ENCODE peak calls at places on chromosomes 6 and 20, in four cellular contexts. Q is HepG2, K is HCT116, O is K562. V is an unnamed sample.

GRCh38 chr6:41737591-41738130 is 2.3 kb upstream of the TFEB start:
- DNase-seq in O (no peak), Q (no peak), K (no peak), V (no peak)

GRCh38 chr6:85078071-85078470 is 313.7 kb upstream of the TBX18 start:
- DNase-seq in K (peak), Q (peak), O (no peak), V (no peak)

GRCh38 chr6:108944707-108945685 is 96.8 kb downstream of the ARMC2 start:
- DNase-seq in O (no peak), Q (no peak), K (no peak), V (no peak)

GRCh38 chr6:164200071-164200470 is 785.6 kb downstream of the QKI start:
- DNase-seq in K (no peak), Q (no peak), O (no peak), V (no peak)

GRCh38 chr6:113699239-113699638 is 157.9 kb upstream of the MARCKS start:
- DNase-seq in Q (peak), K (no peak), O (no peak), V (no peak)

GRCh38 chr6:26538936-26539615 is 910 bp downstream of the HMGN4 start:
- DNase-seq in K (no peak), Q (no peak), O (no peak), V (peak)

GRCh38 chr6:109441069-109441816 is 719 bp downstream of the SMPD2 start:
- DNase-seq in O (peak), Q (peak), K (no peak), V (peak)

GRCh38 chr6:165659945-165660862 is 2.8 kb downstream of the PDE10A start:
- DNase-seq in Q (no peak), O (no peak), K (no peak), V (peak)

GRCh38 chr6:134764741-134765140 is 185.2 kb downstream of the ALDH8A1 start:
- DNase-seq in O (no peak), Q (no peak), K (no peak), V (no peak)

GRCh38 chr20:10427060-10427692 is 6.8 kb downstream of the MKKS start:
- DNase-seq in Q (peak), O (peak), K (no peak), V (no peak)

GRCh38 chr6:40417031-40417430 is 170.1 kb downstream of the LRFN2 start:
- DNase-seq in O (no peak), K (no peak), Q (no peak), V (no peak)

GRCh38 chr6:56359201-56359899 is 112.0 kb upstream of the COL21A1 start:
- DNase-seq in O (peak), Q (peak), K (peak), V (no peak)

GRCh38 chr20:31906001-31906400 is 35.6 kb downstream of the TTLL9 start:
- DNase-seq in Q (no peak), K (no peak), O (no peak), V (no peak)

GRCh38 chr6:4008324-4009047 is 70.5 kb downstream of the FAM217A start:
- DNase-seq in K (peak), Q (peak), O (no peak), V (no peak)

GRCh38 chr6:3230275-3231212 is 3.1 kb upstream of the TUBB2B start:
- DNase-seq in O (no peak), Q (no peak), K (no peak), V (no peak)

GRCh38 chr6:27757307-27757706 is 154.9 kb downstream of the OR2B2 start:
- DNase-seq in Q (no peak), O (peak), K (no peak), V (peak)

GRCh38 chr6:136987526-136987925 is 57.2 kb downstream of the IL20RA start:
- DNase-seq in O (no peak), K (no peak), Q (no peak), V (no peak)

GRCh38 chr20:51404297-51405060 is 138.0 kb downstream of the NFATC2 start:
- DNase-seq in O (no peak), Q (no peak), K (no peak), V (no peak)

GRCh38 chr6:131003419-131004386 is 59.3 kb downstream of the EPB41L2 start:
- DNase-seq in O (no peak), K (no peak), Q (no peak), V (no peak)

GRCh38 chr6:90575267-90575666 is 11.6 kb downstream of the MAP3K7 start:
- DNase-seq in K (no peak), O (no peak), Q (no peak), V (no peak)

GRCh38 chr6:34560366-34561226 is 4.5 kb upstream of the SPDEF start:
- DNase-seq in Q (peak), K (no peak), O (peak), V (no peak)
- TF ChIP-seq POLR2AphosphoS5 in Q (no peak), K (no peak), O (peak), V (no peak)

DNA sequence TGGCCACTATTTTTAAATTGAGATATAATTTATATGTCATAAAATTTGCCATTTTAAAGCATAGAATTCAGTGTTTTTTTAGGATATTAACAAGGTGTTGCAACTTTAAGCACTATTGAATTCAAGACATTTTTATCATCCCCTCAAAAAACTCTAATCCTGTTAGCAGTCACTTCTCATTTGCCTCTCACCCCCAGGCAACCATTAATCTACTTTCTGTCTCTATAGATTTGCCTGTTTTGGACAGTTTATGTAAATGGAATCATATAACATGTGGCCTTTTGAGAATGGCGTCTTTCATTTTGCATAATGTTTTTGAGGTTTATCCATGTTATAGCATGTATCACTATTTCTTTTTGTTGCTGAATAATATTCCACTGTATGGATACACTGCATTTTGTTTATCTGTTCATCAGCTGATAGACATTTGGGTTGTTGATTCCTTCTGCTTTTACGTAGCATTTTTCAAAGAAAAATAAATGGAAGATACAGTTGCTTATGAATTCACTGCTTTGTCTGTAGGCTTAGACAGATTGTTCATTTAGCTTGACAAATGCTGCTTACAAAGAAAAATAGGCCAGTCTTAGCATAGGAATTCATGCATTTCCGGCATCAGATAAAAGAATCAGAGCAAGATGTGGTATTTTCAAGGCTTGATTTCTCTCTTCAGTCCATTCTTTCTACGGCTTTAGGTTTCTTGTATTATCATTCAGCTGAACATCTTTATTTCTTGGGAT is 52.9 kb downstream of the STK4 start:
- DNase-seq in K (no peak), Q (no peak), O (no peak), V (no peak)
- TF ChIP-seq FOSL1 in K (no peak), Q (no peak), O (no peak), V (no peak)

GRCh38 chr6:45631396-45631795 is 253.7 kb upstream of the SUPT3H start:
- DNase-seq in O (no peak), K (no peak), Q (no peak), V (no peak)
- TF ChIP-seq POLR2AphosphoS5 in O (no peak), K (no peak), Q (no peak), V (no peak)

DNA sequence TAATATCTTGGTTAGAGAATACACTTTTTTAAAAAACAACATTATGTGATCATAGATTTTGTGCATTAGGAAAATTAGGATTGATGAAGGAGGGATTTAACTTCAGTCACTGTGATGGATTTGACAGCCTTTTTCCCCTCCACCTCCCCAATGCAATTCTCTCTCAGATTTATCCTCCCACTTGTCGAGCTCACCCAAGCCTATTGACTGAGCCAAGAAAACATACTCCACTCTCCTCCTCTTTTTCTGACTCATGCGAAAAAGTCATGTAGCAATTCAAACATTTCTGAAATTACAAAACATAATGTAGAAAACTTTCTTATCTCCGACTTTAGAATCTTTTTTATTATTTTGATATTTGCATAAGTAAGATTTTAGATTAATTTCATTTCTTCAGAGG is 24.1 kb downstream of the KLHL32 start:
- DNase-seq in Q (no peak), O (no peak), K (no peak), V (no peak)
- TF ChIP-seq FOSL1 in Q (no peak), O (no peak), K (no peak), V (no peak)

DNA sequence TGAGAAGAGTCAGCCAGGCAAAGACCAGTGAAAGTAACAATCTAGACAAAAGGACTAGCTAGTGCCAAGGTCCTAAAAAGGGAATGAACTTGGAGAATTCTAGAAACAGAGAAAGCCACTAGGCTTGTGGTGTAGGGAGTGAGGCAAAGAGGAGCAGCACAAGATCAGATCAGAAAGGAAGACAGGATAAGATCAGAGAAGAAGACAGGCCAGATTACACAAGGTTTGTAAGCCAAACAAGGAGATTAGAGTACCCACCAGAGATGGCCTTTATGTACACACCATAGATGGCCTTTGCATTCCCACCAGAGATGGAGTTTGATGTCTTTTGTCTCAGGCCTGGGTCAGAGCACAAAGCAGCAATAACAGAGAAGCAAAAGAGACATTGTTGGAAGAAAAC is 105.6 kb upstream of the PLCB4 start:
- DNase-seq in K (no peak), O (no peak), Q (no peak), V (no peak)
- TF ChIP-seq POLR2AphosphoS5 in K (no peak), O (no peak), Q (no peak), V (no peak)

GRCh38 chr6:37317312-37318038 is 36.3 kb upstream of the RNF8 start:
- DNase-seq in O (no peak), K (no peak), Q (no peak), V (no peak)
- TF ChIP-seq FOSL1 in O (no peak), K (no peak), Q (no peak), V (no peak)

GRCh38 chr6:11551053-11551452 is 13.5 kb downstream of the TMEM170B start:
- DNase-seq in Q (no peak), O (no peak), K (no peak), V (no peak)
- TF ChIP-seq POLR2AphosphoS5 in Q (no peak), O (no peak), K (no peak), V (no peak)

DNA sequence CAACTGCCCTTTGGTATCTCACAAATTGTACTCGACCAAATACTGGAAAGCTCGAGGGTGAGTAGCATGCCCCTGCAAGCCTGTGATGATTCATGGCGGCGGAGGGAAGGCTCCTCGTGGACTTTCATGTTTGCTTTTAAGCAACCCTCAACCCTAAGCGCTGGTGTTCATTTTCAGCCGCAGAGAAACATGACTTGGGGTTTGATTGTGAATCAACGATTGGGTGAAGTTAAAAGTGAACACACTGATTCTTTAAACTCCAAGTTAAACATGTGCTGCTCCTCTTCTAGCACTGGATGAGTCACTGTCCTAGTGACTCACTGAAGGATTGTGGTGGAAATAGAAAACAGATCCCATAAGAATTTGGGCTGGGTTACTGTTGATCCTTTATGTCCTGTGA is 8.3 kb downstream of the CD109 start:
- DNase-seq in Q (peak), K (peak), O (no peak), V (no peak)
- TF ChIP-seq FOSL1 in Q (no peak), K (peak), O (peak), V (no peak)